ENCODE peak calls at places on chromosomes 4 and X, in four cellular contexts. E, U, X and K are unnamed samples.

GRCh38 chr4:142211444-142211843 is 575.1 kb downstream of the IL15 start:
- DNase-seq in E (no peak), U (no peak), X (no peak), K (no peak)

GRCh38 chr4:94544811-94545210 is 93.1 kb downstream of the PDLIM5 start:
- DNase-seq in E (no peak), U (no peak), X (no peak), K (no peak)

GRCh38 chrX:41785685-41786084 is 61.7 kb downstream of the GPR82 start:
- DNase-seq in E (no peak), U (no peak), X (no peak), K (no peak)

GRCh38 chr4:149168645-149169044 is 647.0 kb downstream of the IQCM start:
- DNase-seq in E (no peak), U (no peak), X (no peak), K (no peak)

GRCh38 chrX:16212436-16212835 is 45.2 kb downstream of the MAGEB17 start:
- DNase-seq in E (no peak), U (no peak), X (no peak), K (no peak)

GRCh38 chr4:186591651-186592050 is 36.3 kb upstream of the MTNR1A start:
- DNase-seq in E (no peak), U (no peak), X (no peak), K (no peak)

GRCh38 chrX:50635811-50636365 is 165.3 kb upstream of the DGKK start:
- DNase-seq in E (no peak), U (no peak), X (no peak), K (no peak)

GRCh38 chr4:14260591-14260990 is 633.1 kb upstream of the BOD1L1 start:
- DNase-seq in E (no peak), U (no peak), X (no peak), K (no peak)

GRCh38 chr4:122086338-122086737 is 65.8 kb upstream of the BLTP1 start:
- DNase-seq in E (no peak), U (no peak), X (no peak), K (no peak)

GRCh38 chr4:123411976-123412589 is 15.5 kb downstream of the SPRY1 start:
- DNase-seq in E (no peak), U (no peak), X (no peak), K (no peak)

GRCh38 chr4:18248611-18249010 is 227.1 kb upstream of the LCORL start:
- DNase-seq in E (no peak), U (no peak), X (no peak), K (no peak)

GRCh38 chr4:4990857-4991540 is 28.3 kb downstream of the CYTL1 start:
- DNase-seq in E (peak; percentile 91), U (peak; percentile 84), X (peak; percentile 17), K (peak; percentile 84)

GRCh38 chrX:47218920-47219815 is 687 bp downstream of the CDK16 start:
- DNase-seq in E (peak; percentile 49), U (peak; percentile 79), X (peak; percentile 51), K (peak; percentile 57)

GRCh38 chr4:16196482-16197393 is 29.5 kb downstream of the TAPT1 start:
- DNase-seq in E (no peak), U (no peak), X (no peak), K (no peak)

GRCh38 chr4:20044502-20044911 is 207.2 kb upstream of the SLIT2 start:
- DNase-seq in E (no peak), U (no peak), X (no peak), K (no peak)

GRCh38 chr4:79897174-79897573 is 175.9 kb downstream of the ANTXR2 start:
- DNase-seq in E (no peak), U (no peak), X (no peak), K (no peak)

GRCh38 chrX:21408324-21408723 is 34.1 kb downstream of the CNKSR2 start:
- DNase-seq in E (no peak), U (no peak), X (no peak), K (no peak)

GRCh38 chr4:74504212-74504611 is 59.3 kb downstream of the AREG start:
- DNase-seq in E (no peak), U (no peak), X (no peak), K (no peak)

GRCh38 chrX:48456628-48457027 is 13.4 kb downstream of the SLC38A5 start:
- DNase-seq in E (no peak), U (no peak), X (no peak), K (no peak)

GRCh38 chrX:37871626-37872302 is 24.4 kb upstream of the DYNLT3 start:
- DNase-seq in E (no peak), U (no peak), X (no peak), K (no peak)

GRCh38 chr4:82136161-82136801 is 237.5 kb downstream of the HNRNPD start:
- DNase-seq in E (no peak), U (no peak), X (no peak), K (no peak)

GRCh38 chr4:70613182-70613892 is 15.2 kb upstream of the ENAM start:
- DNase-seq in E (no peak), U (no peak), X (no peak), K (no peak)

GRCh38 chr4:76457885-76458284 is 22.9 kb downstream of the SHROOM3 start:
- DNase-seq in E (no peak), U (no peak), X (no peak), K (peak; percentile 31)

GRCh38 chr4:78544681-78545080 is 6.9 kb upstream of the ANXA3 start:
- DNase-seq in E (no peak), U (no peak), X (no peak), K (no peak)

GRCh38 chr4:80240976-80241375 is 25.5 kb upstream of the FGF5 start:
- DNase-seq in E (no peak), U (no peak), X (no peak), K (no peak)

GRCh38 chrX:68570598-68570997 is 71.7 kb downstream of the YIPF6 start:
- DNase-seq in E (no peak), U (no peak), X (no peak), K (no peak)

DNA sequence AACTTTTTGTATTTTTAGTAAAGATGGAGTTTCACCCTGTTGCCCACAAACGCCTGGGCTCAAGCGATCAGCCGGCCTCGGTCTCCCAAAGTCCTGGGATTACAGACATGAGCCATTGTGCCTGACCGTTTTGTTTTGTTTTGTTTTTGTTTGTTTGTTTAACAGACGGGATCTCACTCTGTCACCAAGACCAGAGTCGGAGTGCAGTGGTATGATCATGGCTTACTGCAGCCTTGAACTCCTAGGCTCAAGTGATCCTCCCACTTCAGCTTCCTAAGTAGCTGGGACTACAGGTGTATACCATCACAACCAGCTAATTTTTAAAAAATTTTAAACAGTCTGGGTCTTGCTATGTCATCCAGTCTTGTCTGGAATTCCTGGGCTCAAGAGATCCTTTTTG is 53.5 kb downstream of the FNIP2 start:
- DNase-seq in E (no peak), U (no peak), X (no peak), K (no peak)
- H3K4me1 ChIP-seq in E (no peaks in the 10 kb centered on the region), U (peaks cover 2% of the 10 kb centered on the region), X (no peaks in the 10 kb centered on the region), K (peaks cover 76% of the 10 kb centered on the region)

GRCh38 chr4:86594559-86595425 is 677 bp downstream of the PTPN13 start:
- DNase-seq in E (peak; percentile 55), U (peak; percentile 49), X (no peak), K (peak; percentile 25)
- TF ChIP-seq POLR2A in E (no peak), U (no peak), X (no peak), K (no peak)

GRCh38 chr4:40221744-40222143 is 24.9 kb downstream of the RHOH start:
- DNase-seq in E (no peak), U (no peak), X (no peak), K (no peak)
- H3K4me1 ChIP-seq in E (no peaks in the 10 kb centered on the region), U (no peaks in the 10 kb centered on the region), X (peaks cover 5% of the 10 kb centered on the region), K (no peaks in the 10 kb centered on the region)

GRCh38 chrX:154762529-154763296 is at the start of gene DKC1:
- DNase-seq in E (peak; percentile 94), U (peak; percentile 96), X (peak; percentile 94), K (peak; percentile 98)
- TF ChIP-seq POLR2A in E (no peak), U (no peak), X (peak; percentile 51), K (peak; percentile 66)